ENCODE peak calls at places on chromosomes 4 and X, in five cellular contexts. U, E, X, C and N are unnamed samples.
A peak's percentile ranks its signal among the peaks of the same experiment; 100 is the strongest.

GRCh38 chr4:89253306-89253705 is 54.3 kb downstream of the GPRIN3 start:
- DNase-seq in E (no peak), X (no peak), C (no peak), U (no peak), N (no peak)

GRCh38 chrX:150752124-150752523 is 58.9 kb downstream of the MTMR1 start:
- DNase-seq in E (no peak), X (no peak), U (no peak), C (no peak), N (no peak)

GRCh38 chrX:318739-319578 is at the start of gene GTPBP6:
- DNase-seq in C (peak; percentile 100), U (peak; percentile 100), X (peak; percentile 99), E (peak; percentile 95), N (peak; percentile 98)

GRCh38 chr4:56723201-56723605 is 42.1 kb upstream of the HOPX start:
- DNase-seq in C (peak; percentile 44), E (no peak), X (no peak), U (no peak), N (no peak)

GRCh38 chrX:150899191-150899757 is 806 bp upstream of the CD99L2 start:
- DNase-seq in E (peak; percentile 31), U (peak; percentile 68), C (peak; percentile 36), X (peak; percentile 12), N (peak; percentile 31)

GRCh38 chr4:6920174-6920573 is 10.5 kb downstream of the TBC1D14 start:
- DNase-seq in U (peak; percentile 62), C (no peak), X (no peak), E (no peak), N (no peak)

GRCh38 chrX:27451324-27451723 is 11.8 kb downstream of the PPP4R3C start:
- DNase-seq in X (no peak), U (no peak), C (no peak), E (no peak), N (no peak)

GRCh38 chr4:42048394-42048793 is 58.1 kb downstream of the SLC30A9 start:
- DNase-seq in U (no peak), X (no peak), C (no peak), E (no peak), N (no peak)

GRCh38 chrX:47751670-47752069 is 85.0 kb upstream of the ZNF81 start:
- DNase-seq in E (no peak), C (peak; percentile 48), U (no peak), X (no peak), N (peak; percentile 41)

GRCh38 chrX:7318661-7319060 is 170.7 kb upstream of the PUDP start:
- DNase-seq in C (no peak), X (no peak), U (no peak), E (no peak), N (no peak)

GRCh38 chr4:28636971-28637370 is 1776.3 kb downstream of the STIM2 start:
- DNase-seq in X (no peak), E (no peak), U (no peak), C (no peak), N (no peak)

GRCh38 chrX:39205467-39205866 is 404.2 kb downstream of the MID1IP1 start:
- DNase-seq in U (no peak), X (no peak), E (no peak), C (no peak), N (no peak)

GRCh38 chr4:140332734-140333133 is 40.7 kb upstream of the SCOC start:
- DNase-seq in U (no peak), X (no peak), E (no peak), C (no peak), N (no peak)

GRCh38 chr4:53477666-53478065 is 100.2 kb downstream of the FIP1L1 start:
- DNase-seq in U (no peak), C (no peak), E (no peak), X (no peak), N (no peak)

GRCh38 chr4:53474178-53474577 is 96.7 kb downstream of the FIP1L1 start:
- DNase-seq in U (no peak), E (no peak), C (no peak), X (no peak), N (no peak)

GRCh38 chr4:53477038-53477565 is 99.7 kb downstream of the FIP1L1 start:
- DNase-seq in X (no peak), E (no peak), C (peak; percentile 32), U (no peak), N (no peak)

GRCh38 chr4:53478671-53479456 is 101.4 kb downstream of the FIP1L1 start:
- DNase-seq in C (no peak), U (no peak), X (no peak), E (no peak), N (no peak)

DNA sequence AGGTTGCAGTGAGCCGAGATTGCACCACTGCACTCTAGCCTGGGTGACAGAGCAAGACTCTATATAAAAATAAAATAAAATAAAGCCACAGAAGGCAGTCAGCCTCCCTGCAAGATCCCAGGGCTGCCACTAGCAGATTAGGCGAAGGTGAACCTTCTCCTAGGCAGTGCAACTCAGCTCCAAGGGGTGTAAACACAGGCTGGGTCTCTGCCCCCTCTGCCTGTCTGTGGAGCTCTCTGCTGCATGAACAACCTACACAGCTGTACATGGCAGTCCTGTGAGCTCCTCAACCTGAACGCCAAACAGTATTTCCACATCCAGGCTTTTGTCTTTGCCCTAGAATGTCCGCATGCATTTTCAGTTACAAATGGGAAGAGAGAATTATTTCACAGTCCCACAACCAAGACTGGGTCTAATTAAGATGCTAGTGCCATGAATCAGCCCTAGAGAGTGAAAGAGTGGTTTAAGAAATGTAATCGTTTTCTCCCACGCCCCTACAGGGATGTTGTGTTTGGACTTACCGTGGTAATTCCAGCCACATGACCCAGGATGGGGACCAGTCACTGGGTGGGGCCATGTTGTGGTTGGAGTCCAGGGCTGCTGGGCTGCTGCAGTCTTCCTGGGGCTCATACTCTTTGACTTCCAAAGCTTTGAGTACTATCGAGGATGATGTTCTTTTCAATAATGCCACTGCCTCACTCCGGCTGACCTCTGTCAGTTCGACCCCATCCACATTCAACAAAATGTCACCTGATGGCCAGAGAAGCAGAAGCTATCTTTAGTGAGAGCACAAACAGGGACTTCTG is 99.0 kb downstream of the FIP1L1 start:
- DNase-seq in C (peak; percentile 35), U (no peak), E (no peak), X (no peak), N (peak; percentile 25)
- H3K4me3 ChIP-seq in C (no peak overlapping the region), U (no peak overlapping the region), E (no peak overlapping the region), X (no peak overlapping the region), N (no peak overlapping the region)

DNA sequence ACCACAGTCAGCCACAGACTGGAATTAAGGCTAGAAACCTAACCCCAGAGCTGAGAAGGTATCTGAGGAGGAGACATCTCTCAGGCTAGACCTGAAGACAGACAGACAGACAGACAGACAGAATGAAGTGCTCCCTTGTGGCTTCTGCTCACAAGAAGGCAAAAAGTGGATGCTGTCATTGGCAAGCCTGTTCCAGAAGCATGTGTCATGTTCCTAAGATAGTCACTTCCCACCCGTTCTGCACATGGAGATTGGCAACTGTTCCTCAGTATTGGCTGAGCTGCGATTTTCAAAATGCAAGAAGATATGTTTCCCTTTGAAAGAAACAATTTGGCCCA is 166.4 kb downstream of the NSUN7 start:
- DNase-seq in E (no peak), X (no peak), U (no peak), C (no peak), N (no peak)
- H3K4me1 ChIP-seq in E (no peaks in the 10 kb centered on the region), X (no peaks in the 10 kb centered on the region), U (peaks cover 13% of the 10 kb centered on the region), C (peaks cover 5% of the 10 kb centered on the region), N (no peaks in the 10 kb centered on the region)

DNA sequence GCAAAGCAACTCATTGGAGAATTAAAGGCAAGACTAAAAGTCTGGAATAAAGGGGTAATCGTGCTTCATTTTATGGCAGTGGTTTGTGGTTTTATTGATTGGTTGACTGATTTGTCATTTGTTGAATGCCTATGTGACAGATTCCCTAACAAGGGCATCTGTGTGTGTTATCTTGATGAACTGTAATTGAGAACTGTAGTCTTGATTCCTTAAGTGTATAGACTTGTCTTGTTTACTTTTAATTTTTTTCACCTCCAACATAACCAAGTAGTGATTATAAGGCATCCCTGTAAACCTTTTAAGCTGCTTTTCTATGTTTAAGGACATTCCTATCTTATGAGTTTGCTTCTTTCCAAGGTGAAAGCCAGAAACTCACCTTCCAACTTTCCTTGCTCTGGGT is 216.0 kb upstream of the TAPT1 start:
- DNase-seq in E (no peak), U (no peak), X (no peak), C (no peak), N (no peak)
- H3K4me3 ChIP-seq in E (no peak overlapping the region), U (no peak overlapping the region), X (no peak overlapping the region), C (no peak overlapping the region), N (no peak overlapping the region)

DNA sequence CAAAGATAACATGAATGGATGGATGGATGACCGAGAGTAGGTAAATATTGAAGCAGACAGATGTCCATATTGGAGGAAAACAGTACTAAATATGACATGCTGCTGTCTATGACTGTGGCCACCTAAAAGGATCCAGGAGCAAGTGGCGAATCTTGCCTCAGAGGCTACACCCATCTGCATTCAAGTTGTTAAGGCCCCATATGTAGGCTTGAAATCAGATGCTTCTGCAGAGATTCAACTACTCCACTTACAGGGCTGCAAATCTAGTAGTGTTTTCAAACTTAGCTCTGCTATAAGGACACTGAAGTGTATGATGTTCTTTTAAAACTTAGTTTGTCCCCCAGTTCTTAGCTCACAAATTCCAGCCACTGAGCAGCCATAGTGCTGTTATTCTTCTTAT is 28.9 kb downstream of the SEPSECS start:
- DNase-seq in X (no peak), C (no peak), U (no peak), E (no peak), N (no peak)
- H3K4me1 ChIP-seq in X (no peaks in the 10 kb centered on the region), C (peaks cover 5% of the 10 kb centered on the region), U (peaks cover 7% of the 10 kb centered on the region), E (no peaks in the 10 kb centered on the region), N (peaks cover 7% of the 10 kb centered on the region)

GRCh38 chr4:153438916-153439756 is 27.0 kb upstream of the TMEM131L start:
- DNase-seq in X (no peak), U (no peak), C (no peak), E (peak; percentile 38), N (no peak)

GRCh38 chr4:153440475-153440874 is 25.7 kb upstream of the TMEM131L start:
- DNase-seq in C (no peak), X (no peak), E (no peak), U (no peak), N (no peak)

GRCh38 chr4:153434190-153434589 is 32.0 kb upstream of the TMEM131L start:
- DNase-seq in U (no peak), C (no peak), E (no peak), X (no peak), N (no peak)

GRCh38 chr4:153439831-153440230 is 26.3 kb upstream of the TMEM131L start:
- DNase-seq in C (no peak), U (no peak), X (no peak), E (no peak), N (no peak)
- H3K4me3 ChIP-seq in C (no peak overlapping the region), U (no peak overlapping the region), X (no peak overlapping the region), E (no peak overlapping the region), N (no peak overlapping the region)